ENCODE peak calls at places on chromosomes 12 and 14, in four cellular contexts. E is tibial nerve, W is mucosa of descending colon, I is tibial artery. A is an unnamed sample.

GRCh38 chr14:31543969-31544799 is 17.0 kb upstream of the NUBPL start:
- DNase-seq in E (no peak), W (no peak), I (no peak), A (no peak)

GRCh38 chr12:31524791-31525495 is 66.0 kb downstream of the DENND5B start:
- DNase-seq in E (no peak), W (no peak), I (no peak), A (no peak)

GRCh38 chr12:46266382-46266791 is 2.5 kb downstream of the SLC38A1 start:
- DNase-seq in E (no peak), W (no peak), I (peak; percentile 31), A (peak; percentile 74)

GRCh38 chr12:25533150-25533549 is 19.9 kb downstream of the LMNTD1 start:
- DNase-seq in E (no peak), W (no peak), I (no peak), A (no peak)

GRCh38 chr14:20772650-20773049 is 4.4 kb downstream of the EDDM3B start:
- DNase-seq in E (no peak), W (no peak), I (no peak), A (no peak)

GRCh38 chr14:62126885-62127478 is 364.8 kb downstream of the SNAPC1 start:
- DNase-seq in E (no peak), W (no peak), I (no peak), A (no peak)

GRCh38 chr14:51206462-51206861 is 33.6 kb upstream of the TMX1 start:
- DNase-seq in E (no peak), W (no peak), I (no peak), A (no peak)

GRCh38 chr12:132078190-132078589 is 65.9 kb downstream of the DDX51 start:
- DNase-seq in E (no peak), W (no peak), I (no peak), A (no peak)

GRCh38 chr12:60415361-60415760 is 819.5 kb downstream of the SLC16A7 start:
- DNase-seq in E (no peak), W (no peak), I (no peak), A (no peak)

GRCh38 chr14:64234877-64235651 is 59.1 kb downstream of the ESR2 start:
- DNase-seq in E (no peak), W (no peak), I (no peak), A (peak; percentile 26)

GRCh38 chr14:74612346-74613021 is 447 bp upstream of the LTBP2 start:
- DNase-seq in E (peak; percentile 66), W (peak; percentile 84), I (peak; percentile 80), A (peak; percentile 25)

GRCh38 chr12:122486805-122487426 is 13.8 kb downstream of the ZCCHC8 start:
- DNase-seq in E (no peak), W (no peak), I (no peak), A (no peak)

GRCh38 chr12:79407671-79408622 is 282.8 kb downstream of the PAWR start:
- DNase-seq in E (no peak), W (peak; percentile 57), I (peak; percentile 27), A (no peak)

GRCh38 chr14:27181304-27181703 is 583.5 kb upstream of the NOVA1 start:
- DNase-seq in E (no peak), W (no peak), I (no peak), A (peak; percentile 37)

GRCh38 chr12:94178886-94179285 is 30.5 kb downstream of the PLXNC1 start:
- DNase-seq in E (no peak), W (no peak), I (no peak), A (no peak)

GRCh38 chr12:3662516-3662915 is 90.4 kb downstream of the CRACR2A start:
- DNase-seq in E (no peak), W (no peak), I (no peak), A (no peak)

GRCh38 chr12:80268924-80269749 is 169.8 kb downstream of the OTOGL start:
- DNase-seq in E (no peak), W (no peak), I (no peak), A (no peak)

GRCh38 chr14:64726585-64726890 is 22.3 kb downstream of the PLEKHG3 start:
- DNase-seq in E (no peak), W (peak; percentile 91), I (no peak), A (no peak)

GRCh38 chr14:77459072-77459723 is 1.3 kb downstream of the AHSA1 start:
- DNase-seq in E (peak; percentile 60), W (no peak), I (peak; percentile 77), A (no peak)

GRCh38 chr12:81080431-81080983 is 2.6 kb downstream of the ACSS3 start:
- DNase-seq in E (no peak), W (no peak), I (no peak), A (no peak)

GRCh38 chr14:105070760-105071137 is 5.5 kb upstream of the GPR132 start:
- DNase-seq in E (no peak), W (no peak), I (no peak), A (no peak)

GRCh38 chr12:34604631-34605509 is 582.6 kb downstream of the ALG10 start:
- DNase-seq in E (no peak), W (peak; percentile 12), I (no peak), A (no peak)

GRCh38 chr14:94132285-94132887 is 3.0 kb upstream of the IFI27L2 start:
- DNase-seq in E (no peak), W (no peak), I (peak; percentile 38), A (no peak)

GRCh38 chr12:77746108-77746507 is 84.6 kb upstream of the NAV3 start:
- DNase-seq in E (no peak), W (no peak), I (no peak), A (no peak)

GRCh38 chr12:25552681-25553080 is 402 bp downstream of the LMNTD1 start:
- DNase-seq in E (no peak), W (no peak), I (no peak), A (no peak)

GRCh38 chr14:101120636-101121398 is 217.3 kb upstream of the RTL1 start:
- DNase-seq in E (no peak), W (no peak), I (peak; percentile 63), A (no peak)

GRCh38 chr14:101121399-101122113 is 218.0 kb upstream of the RTL1 start:
- DNase-seq in E (no peak), W (no peak), I (peak; percentile 11), A (no peak)

GRCh38 chr14:101118746-101119610 is 215.5 kb upstream of the RTL1 start:
- DNase-seq in E (peak; percentile 54), W (no peak), I (peak; percentile 10), A (peak; percentile 20)

GRCh38 chr14:101122114-101122854 is 218.8 kb upstream of the RTL1 start:
- DNase-seq in E (no peak), W (no peak), I (peak; percentile 9), A (no peak)

GRCh38 chr14:101119830-101120571 is 216.5 kb upstream of the RTL1 start:
- DNase-seq in E (no peak), W (no peak), I (peak; percentile 17), A (peak; percentile 20)
- H3K4me3 ChIP-seq in E (no peak overlapping the region), W (no peak overlapping the region), I (peak overlapping the region; percentile 7), A (no peak overlapping the region)

DNA sequence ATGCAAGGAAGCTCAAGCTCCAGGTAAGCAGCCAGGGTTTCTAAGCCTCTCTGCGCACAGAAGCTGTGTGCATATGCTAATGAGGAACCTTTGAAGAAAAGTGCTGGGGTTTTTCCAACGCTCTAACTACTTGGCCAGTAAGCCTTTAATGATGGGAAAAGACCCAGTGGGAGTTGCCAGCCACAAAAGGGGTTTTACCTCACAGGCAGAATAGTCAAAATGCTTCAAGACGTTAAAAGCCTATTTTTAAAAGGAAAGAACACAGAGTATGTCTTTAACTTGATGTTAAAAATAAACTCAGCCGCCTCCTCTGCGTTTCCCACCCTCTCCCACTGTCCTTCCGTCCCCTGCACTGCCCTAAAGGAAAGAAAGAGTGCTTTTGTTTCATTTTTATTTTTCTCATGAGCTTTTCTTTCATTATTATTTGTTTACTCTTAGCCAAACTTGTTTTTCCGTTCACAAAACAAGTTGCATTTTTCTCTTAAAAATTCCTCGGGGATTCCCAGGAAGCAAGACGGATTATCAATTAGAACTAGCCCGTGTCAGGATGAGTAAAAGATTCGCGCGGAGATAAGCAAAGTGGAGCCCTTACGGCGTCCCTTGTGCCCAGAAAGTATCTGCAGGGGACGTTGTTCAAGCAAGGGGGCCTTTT is 209.8 kb upstream of the NUDT4 start:
- DNase-seq in E (no peak), W (no peak), I (no peak), A (no peak)
- H3K4me3 ChIP-seq in E (peak overlapping the region; percentile 23), W (no peak overlapping the region), I (peak overlapping the region; percentile 49), A (peak overlapping the region; percentile 61)

GRCh38 chr14:50099335-50099734 is 17.0 kb downstream of the VCPKMT start:
- DNase-seq in E (no peak), W (no peak), I (no peak), A (no peak)
- H3K4me3 ChIP-seq in E (no peak overlapping the region), W (no peak overlapping the region), I (no peak overlapping the region), A (no peak overlapping the region)

DNA sequence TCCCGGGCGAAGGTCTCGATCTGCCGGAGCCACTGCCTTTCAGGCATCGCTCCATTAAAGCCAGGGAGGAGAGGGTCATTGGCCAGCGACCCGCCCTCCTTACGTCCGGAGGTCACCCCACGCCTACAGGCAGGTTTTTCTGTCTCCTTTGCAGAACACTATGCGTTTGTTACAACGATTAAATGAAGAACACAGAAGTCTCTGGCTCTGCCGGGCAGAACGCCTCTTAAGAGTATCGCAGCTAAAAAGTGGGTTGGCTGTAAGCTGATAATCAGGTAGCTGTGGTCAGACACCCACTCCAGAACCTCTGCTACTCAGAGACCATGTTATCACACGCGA is 15.0 kb downstream of the OTX2 start:
- DNase-seq in E (no peak), W (no peak), I (no peak), A (no peak)
- H3K4me3 ChIP-seq in E (no peak overlapping the region), W (no peak overlapping the region), I (no peak overlapping the region), A (no peak overlapping the region)

GRCh38 chr14:60332046-60332399 is 83.0 kb downstream of the PPM1A start:
- DNase-seq in E (no peak), W (no peak), I (no peak), A (no peak)
- H3K4me3 ChIP-seq in E (no peak overlapping the region), W (no peak overlapping the region), I (peak overlapping the region; percentile 42), A (no peak overlapping the region)

GRCh38 chr12:92560713-92561542 is 141.9 kb upstream of the PLEKHG7 start:
- DNase-seq in E (no peak), W (no peak), I (no peak), A (no peak)

GRCh38 chr12:92556622-92557421 is 146.0 kb upstream of the PLEKHG7 start:
- DNase-seq in E (no peak), W (no peak), I (no peak), A (no peak)

GRCh38 chr12:92558241-92558773 is 144.5 kb upstream of the PLEKHG7 start:
- DNase-seq in E (no peak), W (no peak), I (no peak), A (no peak)

GRCh38 chr12:92557422-92557724 is 145.4 kb upstream of the PLEKHG7 start:
- DNase-seq in E (no peak), W (no peak), I (no peak), A (no peak)

GRCh38 chr12:92558806-92559205 is 144.0 kb upstream of the PLEKHG7 start:
- DNase-seq in E (no peak), W (no peak), I (no peak), A (no peak)
- H3K4me3 ChIP-seq in E (no peak overlapping the region), W (no peak overlapping the region), I (no peak overlapping the region), A (no peak overlapping the region)